ENCODE peak calls at places on chromosomes 13 and 19, in nine cellular contexts. O is GM23338, U is keratinocyte, X is fibroblast of lung, P is neural progenitor cell, S is astrocyte, V is PC-3, H is GM23248, J is A673. G is an unnamed sample.
A peak's percentile ranks its signal among the peaks of the same experiment; 100 is the strongest.

GRCh38 chr13:51246005-51246404 is 23.8 kb downstream of the FAM124A start:
- DNase-seq in O (no peak), U (no peak), X (no peak), P (no peak), S (no peak), V (no peak), H (no peak), J (no peak), G (no peak)

GRCh38 chr13:44197791-44198770 is 175.5 kb upstream of the SERP2 start:
- DNase-seq in O (no peak), U (no peak), X (peak; percentile 43), P (no peak), S (peak; percentile 48), V (peak; percentile 70), H (no peak), J (no peak), G (no peak)

GRCh38 chr13:65410791-65411190 is 1819.3 kb downstream of the PCDH9 start:
- DNase-seq in O (no peak), U (no peak), X (no peak), P (no peak), S (no peak), V (no peak), H (no peak), J (no peak), G (no peak)

GRCh38 chr13:26601669-26602068 is 44.2 kb downstream of the WASF3 start:
- DNase-seq in O (no peak), U (no peak), X (peak; percentile 22), P (no peak), S (peak; percentile 49), V (peak; percentile 52), H (peak; percentile 69), J (peak; percentile 20), G (no peak)

GRCh38 chr13:95106562-95106961 is 194.7 kb downstream of the ABCC4 start:
- DNase-seq in O (no peak), U (no peak), X (peak; percentile 14), P (no peak), S (no peak), V (no peak), H (no peak), J (no peak), G (no peak)

GRCh38 chr19:49601482-49602038 is 10.6 kb downstream of the PRR12 start:
- DNase-seq in O (no peak), U (no peak), X (no peak), P (no peak), S (no peak), V (no peak), H (no peak), J (no peak), G (no peak)

GRCh38 chr19:16088985-16089846 is 12.9 kb downstream of the TPM4 start:
- DNase-seq in O (no peak), U (no peak), X (no peak), P (no peak), S (no peak), V (no peak), H (no peak), J (no peak), G (no peak)

GRCh38 chr19:43774103-43774939 is 6.5 kb downstream of the KCNN4 start:
- DNase-seq in O (peak; percentile 91), U (no peak), X (peak; percentile 53), P (peak; percentile 85), S (peak; percentile 53), V (no peak), H (peak; percentile 79), J (no peak), G (no peak)

GRCh38 chr13:96925869-96926628 is 68.2 kb downstream of the OXGR1 start:
- DNase-seq in O (no peak), U (no peak), X (no peak), P (no peak), S (no peak), V (peak; percentile 37), H (no peak), J (no peak), G (no peak)

GRCh38 chr19:40223135-40223822 is 3.2 kb downstream of the CCNP start:
- DNase-seq in O (peak; percentile 87), U (no peak), X (no peak), P (peak; percentile 33), S (no peak), V (peak; percentile 51), H (no peak), J (no peak), G (no peak)

GRCh38 chr19:43412441-43412840 is 2.2 kb upstream of the TEX101 start:
- DNase-seq in O (no peak), U (no peak), X (no peak), P (no peak), S (no peak), V (no peak), H (no peak), J (no peak), G (no peak)

GRCh38 chr13:96749825-96750224 is 244.5 kb downstream of the OXGR1 start:
- DNase-seq in O (no peak), U (no peak), X (no peak), P (no peak), S (no peak), V (no peak), H (no peak), J (no peak), G (no peak)

GRCh38 chr19:751501-752341 is 809 bp downstream of the MISP start:
- DNase-seq in O (no peak), U (no peak), X (peak; percentile 87), P (no peak), S (peak; percentile 70), V (peak; percentile 88), H (peak; percentile 95), J (no peak), G (no peak)

GRCh38 chr13:24097064-24097463 is 63.5 kb upstream of the SPATA13 start:
- DNase-seq in O (no peak), U (no peak), X (peak; percentile 67), P (no peak), S (no peak), V (peak; percentile 19), H (peak; percentile 92), J (peak; percentile 52), G (peak; percentile 42)

GRCh38 chr19:44113784-44114390 is 688 bp downstream of the ZNF225 start:
- DNase-seq in O (peak; percentile 21), U (no peak), X (no peak), P (peak; percentile 20), S (no peak), V (no peak), H (peak; percentile 40), J (peak; percentile 4), G (no peak)

GRCh38 chr19:41696402-41697197 is 8.5 kb upstream of the CEACAM7 start:
- DNase-seq in O (peak; percentile 60), U (no peak), X (no peak), P (no peak), S (no peak), V (peak; percentile 28), H (peak; percentile 16), J (peak; percentile 24), G (no peak)

GRCh38 chr19:30362156-30362754 is 9.9 kb upstream of the ZNF536 start:
- DNase-seq in O (no peak), U (no peak), X (no peak), P (no peak), S (no peak), V (no peak), H (peak; percentile 4), J (no peak), G (no peak)

GRCh38 chr19:2477732-2478191 is 1.8 kb downstream of the GADD45B start:
- DNase-seq in O (no peak), U (no peak), X (peak; percentile 58), P (no peak), S (no peak), V (peak; percentile 35), H (peak; percentile 64), J (peak; percentile 48), G (no peak)

GRCh38 chr13:43749503-43749902 is 37.3 kb downstream of the ENOX1 start:
- DNase-seq in O (no peak), U (no peak), X (no peak), P (no peak), S (no peak), V (no peak), H (no peak), J (no peak), G (no peak)

GRCh38 chr13:80030491-80030890 is 310.4 kb downstream of the SPRY2 start:
- DNase-seq in O (peak; percentile 28), U (no peak), X (no peak), P (peak; percentile 16), S (no peak), V (peak; percentile 88), H (peak; percentile 38), J (peak; percentile 56), G (no peak)

GRCh38 chr13:18943721-18944391 is 237.8 kb downstream of the TUBA3C start:
- DNase-seq in O (no peak), U (no peak), X (no peak), P (no peak), S (no peak), V (no peak), H (no peak), J (no peak), G (no peak)

GRCh38 chr19:49766938-49767315 is at the start of gene AP2A1:
- DNase-seq in O (no peak), U (no peak), X (no peak), P (no peak), S (no peak), V (no peak), H (no peak), J (no peak), G (no peak)

GRCh38 chr13:20161275-20161950 is 561 bp upstream of the GJA3 start:
- DNase-seq in O (peak; percentile 50), U (no peak), X (no peak), P (peak; percentile 53), S (no peak), V (no peak), H (peak; percentile 64), J (peak; percentile 50), G (no peak)
- TF ChIP-seq EZH2 in O (peak; percentile 55), U (peak; percentile 77), X (peak; percentile 25), P (peak; percentile 96), S (peak; percentile 70), V (no peak), H (no peak), J (no peak), G (no peak)

GRCh38 chr19:9848761-9849160 is 13.6 kb downstream of the PIN1 start:
- DNase-seq in O (no peak), U (no peak), X (no peak), P (no peak), S (no peak), V (no peak), H (no peak), J (no peak), G (no peak)
- H3K36me3 ChIP-seq in O (no peaks in the 10 kb centered on the region), U (peaks cover 18% of the 10 kb centered on the region), X (peaks cover 8% of the 10 kb centered on the region), P (no peaks in the 10 kb centered on the region), S (peaks cover 5% of the 10 kb centered on the region), V (peaks cover 13% of the 10 kb centered on the region), H (peaks cover 5% of the 10 kb centered on the region), J (peaks cover 9% of the 10 kb centered on the region), G (peaks cover 15% of the 10 kb centered on the region)

GRCh38 chr19:13864513-13865242 is 12.3 kb upstream of the NANOS3 start:
- DNase-seq in O (no peak), U (no peak), X (no peak), P (no peak), S (no peak), V (no peak), H (no peak), J (no peak), G (no peak)
- TF ChIP-seq EZH2 in O (peak; percentile 31), U (peak; percentile 99), X (peak; percentile 71), P (peak; percentile 75), S (no peak), V (no peak), H (no peak), J (no peak), G (no peak)

DNA sequence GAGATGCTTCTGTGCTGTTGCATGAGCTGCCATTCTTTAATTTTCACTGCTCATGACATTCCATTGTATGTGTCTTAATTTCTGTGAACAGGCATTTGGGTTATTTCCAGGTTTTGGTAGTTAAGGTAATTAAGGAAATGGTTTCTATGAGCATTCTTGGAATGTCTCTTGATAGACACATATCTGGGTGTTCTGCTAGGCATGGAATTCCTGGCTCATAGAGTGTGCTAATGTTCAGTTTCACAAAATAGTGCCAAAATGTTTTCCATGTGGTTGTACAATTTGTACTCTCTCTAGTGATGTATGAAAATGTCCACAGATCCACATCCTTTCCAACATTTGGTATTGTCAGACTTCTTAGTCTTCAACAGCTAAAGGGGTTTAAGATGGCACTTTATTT is 680.9 kb upstream of the SGCG start:
- DNase-seq in O (no peak), U (no peak), X (no peak), P (no peak), S (no peak), V (no peak), H (no peak), J (no peak), G (no peak)
- H3K36me3 ChIP-seq in O (no peaks in the 10 kb centered on the region), U (no peaks in the 10 kb centered on the region), X (no peaks in the 10 kb centered on the region), P (no peaks in the 10 kb centered on the region), S (no peaks in the 10 kb centered on the region), V (no peaks in the 10 kb centered on the region), H (no peaks in the 10 kb centered on the region), J (no peaks in the 10 kb centered on the region), G (no peaks in the 10 kb centered on the region)